ENCODE peak calls at places on chromosomes 1 and 21, in five cellular contexts. N is IMR-90, E is fibroblast of lung, H is choroid plexus epithelial cell, F is keratinocyte. C is an unnamed sample.

GRCh38 chr1:86741947-86742572 is 37.7 kb downstream of the SH3GLB1 start:
- DNase-seq in N (peak; percentile 39), E (no peak), H (peak; percentile 78), F (no peak), C (peak; percentile 51)

GRCh38 chr1:162944974-162945639 is 84.1 kb upstream of the CCDC190 start:
- DNase-seq in N (no peak), E (no peak), H (no peak), F (no peak), C (no peak)

GRCh38 chr1:113027449-113027848 is 45.5 kb upstream of the LRIG2 start:
- DNase-seq in N (no peak), E (no peak), H (no peak), F (no peak), C (no peak)

GRCh38 chr1:183470961-183471747 is 1.1 kb upstream of the SMG7 start:
- DNase-seq in N (peak; percentile 67), E (peak; percentile 79), H (peak; percentile 80), F (no peak), C (peak; percentile 75)

GRCh38 chr1:215650446-215651149 is 83.5 kb downstream of the KCTD3 start:
- DNase-seq in N (no peak), E (no peak), H (no peak), F (no peak), C (no peak)

GRCh38 chr21:44067011-44067839 is 40.0 kb upstream of the PWP2 start:
- DNase-seq in N (no peak), E (no peak), H (peak; percentile 34), F (no peak), C (peak; percentile 29)

GRCh38 chr1:25543425-25544242 is at the start of gene LDLRAP1:
- DNase-seq in N (peak; percentile 62), E (peak; percentile 64), H (peak; percentile 77), F (no peak), C (peak; percentile 63)

GRCh38 chr1:17274186-17275170 is 25.6 kb downstream of the PADI3 start:
- DNase-seq in N (peak; percentile 29), E (peak; percentile 18), H (peak; percentile 61), F (no peak), C (peak; percentile 30)

GRCh38 chr1:241323510-241323909 is 33.5 kb downstream of the RGS7 start:
- DNase-seq in N (peak; percentile 30), E (peak; percentile 20), H (peak; percentile 43), F (no peak), C (peak; percentile 56)

GRCh38 chr1:245156736-245157505 is 2.1 kb downstream of the KIF26B start:
- DNase-seq in N (peak; percentile 12), E (peak; percentile 62), H (peak; percentile 64), F (no peak), C (peak; percentile 19)

GRCh38 chr1:219088778-219089557 is 84.7 kb upstream of the LYPLAL1 start:
- DNase-seq in N (peak; percentile 97), E (peak; percentile 97), H (peak; percentile 97), F (peak; percentile 68), C (peak; percentile 97)

GRCh38 chr1:185420588-185421081 is 103.6 kb upstream of the IVNS1ABP start:
- DNase-seq in N (no peak), E (no peak), H (no peak), F (no peak), C (no peak)

GRCh38 chr1:32925360-32926142 is 24.4 kb upstream of the TMEM54 start:
- DNase-seq in N (no peak), E (peak; percentile 22), H (peak; percentile 46), F (no peak), C (no peak)
- TF ChIP-seq CTCF in N (no peak), E (no peak), H (peak; percentile 21), F (peak; percentile 51), C (no peak)

GRCh38 chr1:230808268-230808872 is 60.0 kb downstream of the C1orf198 start:
- DNase-seq in N (no peak), E (no peak), H (no peak), F (no peak), C (peak; percentile 60)

GRCh38 chr1:230807551-230808267 is 60.5 kb downstream of the CAPN9 start:
- DNase-seq in N (no peak), E (no peak), H (no peak), F (no peak), C (no peak)

GRCh38 chr1:230807029-230807428 is 59.8 kb downstream of the CAPN9 start:
- DNase-seq in N (no peak), E (no peak), H (no peak), F (no peak), C (no peak)

GRCh38 chr1:230804396-230804795 is 57.2 kb downstream of the CAPN9 start:
- DNase-seq in N (no peak), E (no peak), H (no peak), F (no peak), C (no peak)

DNA sequence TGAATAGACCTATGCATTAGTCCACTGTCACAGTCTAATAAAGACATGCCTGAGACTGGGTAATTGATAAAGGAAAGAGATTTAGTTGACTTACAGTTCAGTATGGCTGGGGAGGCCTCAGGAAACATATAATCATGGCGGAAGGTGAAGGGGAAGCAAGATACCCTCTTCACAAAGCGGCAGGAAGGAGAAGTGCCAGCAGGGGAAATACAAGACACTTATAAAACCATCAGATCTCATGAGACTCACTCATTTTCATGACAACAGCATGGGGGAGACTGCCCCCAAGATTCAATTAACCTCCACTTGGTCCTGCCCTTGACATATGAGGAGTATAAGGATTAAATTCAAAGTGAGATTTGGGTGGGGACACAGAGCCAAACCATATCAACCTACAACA is 59.4 kb downstream of the CAPN9 start:
- DNase-seq in N (no peak), E (no peak), H (no peak), F (no peak), C (no peak)
- H3K4me3 ChIP-seq in N (no peak overlapping the region), E (no peak overlapping the region), H (no peak overlapping the region), F (no peak overlapping the region), C (no peak overlapping the region)

GRCh38 chr1:15830284-15830657 is 17.2 kb upstream of the SPEN start:
- DNase-seq in N (no peak), E (no peak), H (no peak), F (no peak), C (no peak)
- TF ChIP-seq CTCF in N (no peak), E (no peak), H (no peak), F (no peak), C (no peak)

GRCh38 chr1:109913360-109913879 is 2.8 kb downstream of the CSF1 start:
- DNase-seq in N (no peak), E (no peak), H (no peak), F (no peak), C (no peak)

GRCh38 chr1:109917429-109918076 is 6.9 kb downstream of the CSF1 start:
- DNase-seq in N (peak; percentile 81), E (no peak), H (peak; percentile 38), F (no peak), C (no peak)

GRCh38 chr1:109912873-109913272 is 2.2 kb downstream of the CSF1 start:
- DNase-seq in N (peak; percentile 31), E (peak; percentile 66), H (peak; percentile 43), F (no peak), C (peak; percentile 65)

GRCh38 chr1:109912214-109912861 is 1.7 kb downstream of the CSF1 start:
- DNase-seq in N (no peak), E (no peak), H (peak; percentile 28), F (no peak), C (no peak)

DNA sequence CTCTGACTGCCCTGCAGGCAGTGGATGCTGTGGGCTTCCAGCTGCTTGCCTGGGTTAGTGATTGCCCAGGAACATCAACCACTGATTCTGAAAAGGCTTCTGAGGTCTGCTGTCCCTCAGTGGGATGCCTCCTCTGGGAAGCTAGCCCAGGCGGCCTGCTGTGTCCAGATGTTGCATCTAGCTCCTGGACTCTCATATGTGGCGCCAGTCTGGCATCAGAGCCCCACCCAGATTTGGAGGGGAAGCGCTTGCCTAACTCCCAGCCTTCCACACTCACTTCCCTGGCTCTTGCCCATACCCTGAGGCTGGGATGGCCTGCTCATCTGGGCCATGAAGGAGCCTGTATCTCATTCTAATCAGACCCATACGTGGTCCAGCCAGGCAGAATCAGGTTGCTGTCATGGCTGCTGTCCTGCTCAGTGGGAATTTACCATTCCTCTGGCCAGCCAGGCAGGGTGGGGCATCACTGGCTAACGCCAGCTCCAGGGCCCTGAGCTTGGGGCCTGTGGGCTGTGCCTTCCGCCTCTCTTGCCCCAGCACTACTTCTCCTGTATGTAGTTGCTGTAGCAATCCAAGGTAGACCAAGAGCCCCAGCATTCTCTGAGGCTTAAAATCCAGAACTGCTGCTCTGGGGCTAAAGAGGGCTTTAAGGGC is 4.1 kb downstream of the CSF1 start:
- DNase-seq in N (peak; percentile 29), E (no peak), H (peak; percentile 76), F (no peak), C (peak; percentile 79)
- H3K4me3 ChIP-seq in N (no peak overlapping the region), E (peak overlapping the region; percentile 91), H (no peak overlapping the region), F (no peak overlapping the region), C (no peak overlapping the region)

DNA sequence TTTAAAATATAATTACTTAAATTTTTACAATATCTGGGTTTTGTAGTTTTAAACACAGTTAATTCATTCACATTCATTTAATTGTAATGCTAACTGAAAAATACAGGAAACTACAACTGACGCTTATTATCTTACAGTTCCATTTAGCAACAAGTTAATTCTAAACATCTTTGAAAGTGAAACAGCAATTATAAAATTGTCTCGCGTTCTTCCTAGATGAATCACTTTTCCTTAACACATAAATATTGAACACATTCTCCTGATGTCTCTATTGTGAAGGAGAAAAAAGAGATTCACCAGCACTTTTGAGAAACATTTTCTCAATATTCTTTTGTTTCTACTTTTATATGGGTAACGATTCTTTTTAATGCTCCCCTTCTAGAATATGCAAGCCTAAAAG is 6.4 kb downstream of the PTGFR start:
- DNase-seq in N (no peak), E (peak; percentile 20), H (no peak), F (no peak), C (no peak)
- TF ChIP-seq CTCF in N (no peak), E (no peak), H (no peak), F (no peak), C (no peak)

DNA sequence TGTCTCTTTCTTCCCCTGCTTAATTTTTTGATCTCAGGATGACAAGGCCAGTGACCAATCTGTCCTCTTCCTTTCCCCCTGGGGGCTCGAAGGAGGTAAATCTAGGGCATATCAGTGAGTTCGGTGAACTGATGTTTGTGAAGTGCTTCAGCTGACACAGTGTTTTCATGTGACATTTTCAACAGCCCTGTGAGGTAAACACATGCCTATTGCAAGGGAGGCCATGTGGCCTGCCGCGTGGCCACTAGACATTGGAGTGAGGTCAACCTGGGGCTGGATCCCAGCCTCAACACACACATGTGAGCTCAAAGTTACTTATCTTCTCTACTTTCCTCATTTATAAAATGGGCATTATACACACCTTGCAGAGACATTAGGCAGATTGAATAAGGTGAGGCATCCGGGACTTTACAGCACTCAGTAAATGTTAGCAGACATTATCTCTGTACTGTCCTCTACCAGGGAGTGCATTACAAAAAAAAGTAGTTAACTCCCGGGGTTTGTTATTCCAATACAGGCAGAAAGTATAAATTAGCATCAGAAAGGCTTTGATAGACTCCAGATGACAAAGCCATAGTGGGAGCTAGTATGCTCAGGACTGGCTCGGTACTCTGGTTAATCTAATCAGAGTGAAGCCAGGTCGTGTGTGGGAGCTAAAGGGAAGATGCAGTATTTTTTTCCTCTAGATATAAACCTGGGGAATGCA is 126.2 kb downstream of the PLPP3 start:
- DNase-seq in N (no peak), E (no peak), H (no peak), F (no peak), C (no peak)
- H3K4me3 ChIP-seq in N (no peak overlapping the region), E (no peak overlapping the region), H (no peak overlapping the region), F (no peak overlapping the region), C (no peak overlapping the region)

GRCh38 chr1:9721606-9722377 is 70.3 kb downstream of the PIK3CD start:
- DNase-seq in N (no peak), E (no peak), H (peak; percentile 33), F (no peak), C (no peak)
- TF ChIP-seq CTCF in N (peak; percentile 54), E (peak; percentile 48), H (peak; percentile 74), F (peak; percentile 67), C (peak; percentile 50)

C was measured in fibroblast of mammary gland.